ENCODE peak calls at places on chromosomes 4 and X, in nine cellular contexts. U is heart right ventricle, W is uterus, K is adrenal gland, H is cardiac muscle cell, B is psoas muscle, O is tibial artery, N is transverse colon, Z is A549. X is an unnamed sample. For H3K4me1, the result is how much of the 10 kb centered on the place peaks cover.

GRCh38 chr4:181264908-181265307 is 978.3 kb upstream of the TENM3 start:
- DNase-seq in H (no peak), K (no peak), O (no peak), W (no peak), N (no peak), Z (no peak), B (no peak), U (peak), X (no peak)

GRCh38 chrX:118773782-118774181 is 46.4 kb downstream of the IL13RA1 start:
- DNase-seq in H (no peak), Z (no peak), K (no peak), U (no peak), O (no peak), W (no peak), N (peak), B (no peak), X (no peak)

GRCh38 chr4:40734497-40734896 is 15.3 kb upstream of the NSUN7 start:
- DNase-seq in O (no peak), Z (no peak), N (no peak), H (no peak), B (no peak), W (no peak), U (no peak), K (no peak), X (no peak)

GRCh38 chr4:71026086-71026485 is 32.6 kb downstream of the DCK start:
- DNase-seq in U (peak), N (no peak), Z (peak), W (no peak), K (peak), O (no peak), B (no peak), H (peak), X (no peak)

GRCh38 chr4:6126971-6127745 is 73.2 kb downstream of the JAKMIP1 start:
- DNase-seq in O (no peak), W (no peak), K (no peak), Z (no peak), H (no peak), U (no peak), N (no peak), B (no peak), X (no peak)

GRCh38 chrX:16171039-16171438 is 3.8 kb downstream of the MAGEB17 start:
- DNase-seq in N (no peak), W (no peak), Z (no peak), O (no peak), U (no peak), B (no peak), K (no peak), H (no peak), X (no peak)

GRCh38 chr4:165355900-165356300 is 22.9 kb upstream of the CPE start:
- DNase-seq in N (no peak), O (peak), K (peak), H (peak), B (no peak), Z (no peak), W (no peak), U (peak), X (no peak)

GRCh38 chr4:1628892-1629703 is 55.0 kb downstream of the FAM53A start:
- DNase-seq in B (peak), Z (peak), H (peak), N (peak), W (peak), K (peak), O (peak), U (peak), X (peak)

GRCh38 chrX:124435616-124436015 is 89.3 kb downstream of the SH2D1A start:
- DNase-seq in B (no peak), H (no peak), Z (no peak), U (no peak), K (no peak), O (no peak), N (no peak), W (no peak), X (no peak)

GRCh38 chrX:32408389-32408788 is 803.0 kb downstream of the DMD start:
- DNase-seq in H (no peak), O (no peak), N (no peak), K (no peak), Z (no peak), U (no peak), W (no peak), B (no peak), X (no peak)

GRCh38 chr4:109411964-109412363 is 21.7 kb upstream of the SEC24B start:
- DNase-seq in W (no peak), B (peak), Z (no peak), U (peak), H (peak), N (no peak), O (no peak), K (peak), X (peak)

GRCh38 chr4:138241281-138242075 is 671 bp downstream of the SLC7A11 start:
- DNase-seq in Z (no peak), W (no peak), O (no peak), U (no peak), H (peak), K (no peak), N (no peak), B (no peak), X (no peak)

GRCh38 chrX:27910412-27910811 is 70.8 kb downstream of the DCAF8L1 start:
- DNase-seq in K (no peak), U (no peak), H (no peak), O (no peak), Z (no peak), N (no peak), W (no peak), B (no peak), X (no peak)

GRCh38 chr4:54556587-54556986 is 101.2 kb upstream of the KIT start:
- DNase-seq in H (no peak), Z (no peak), O (no peak), B (no peak), K (no peak), U (no peak), N (peak), W (no peak), X (no peak)

GRCh38 chrX:2696698-2697215 is 5.7 kb downstream of the CD99 start:
- DNase-seq in H (peak), O (no peak), N (no peak), B (no peak), Z (no peak), K (no peak), W (no peak), U (no peak), X (no peak)

GRCh38 chrX:129262912-129263311 is 260.4 kb downstream of the SMARCA1 start:
- DNase-seq in H (no peak), N (no peak), O (no peak), U (no peak), K (no peak), Z (no peak), W (no peak), B (no peak), X (no peak)

GRCh38 chr4:167623241-167623572 is 388.9 kb upstream of the SPOCK3 start:
- DNase-seq in O (no peak), B (no peak), Z (no peak), H (no peak), U (no peak), N (no peak), K (no peak), W (no peak), X (no peak)

GRCh38 chr4:170106899-170107298 is 17.1 kb upstream of the AADAT start:
- DNase-seq in U (no peak), B (no peak), H (no peak), Z (no peak), O (no peak), W (no peak), N (no peak), K (no peak), X (no peak)

GRCh38 chr4:69697536-69697935 is 44.5 kb upstream of the UGT2A1 start:
- DNase-seq in B (no peak), U (no peak), H (no peak), O (no peak), W (no peak), N (no peak), K (no peak), Z (no peak), X (no peak)

GRCh38 chr4:118557298-118557851 is 127.8 kb upstream of the METTL14 start:
- DNase-seq in K (no peak), Z (no peak), H (peak), N (no peak), O (no peak), B (no peak), W (no peak), U (no peak), X (no peak)

GRCh38 chr4:6953751-6954380 is 44.2 kb downstream of the TBC1D14 start:
- DNase-seq in Z (no peak), N (peak), B (peak), W (peak), H (peak), K (peak), O (peak), U (peak), X (peak)

GRCh38 chr4:149553959-149554520 is 261.6 kb downstream of the IQCM start:
- DNase-seq in K (no peak), H (no peak), N (no peak), Z (no peak), U (no peak), W (no peak), B (no peak), O (no peak), X (no peak)

GRCh38 chrX:47101206-47101605 is 23.0 kb downstream of the RGN start:
- DNase-seq in N (no peak), Z (no peak), B (no peak), H (no peak), U (no peak), K (no peak), W (no peak), O (no peak), X (no peak)

GRCh38 chrX:114626323-114626722 is 42.4 kb downstream of the HTR2C start:
- DNase-seq in K (no peak), B (no peak), W (no peak), U (no peak), N (no peak), Z (peak), O (no peak), H (peak), X (no peak)

DNA sequence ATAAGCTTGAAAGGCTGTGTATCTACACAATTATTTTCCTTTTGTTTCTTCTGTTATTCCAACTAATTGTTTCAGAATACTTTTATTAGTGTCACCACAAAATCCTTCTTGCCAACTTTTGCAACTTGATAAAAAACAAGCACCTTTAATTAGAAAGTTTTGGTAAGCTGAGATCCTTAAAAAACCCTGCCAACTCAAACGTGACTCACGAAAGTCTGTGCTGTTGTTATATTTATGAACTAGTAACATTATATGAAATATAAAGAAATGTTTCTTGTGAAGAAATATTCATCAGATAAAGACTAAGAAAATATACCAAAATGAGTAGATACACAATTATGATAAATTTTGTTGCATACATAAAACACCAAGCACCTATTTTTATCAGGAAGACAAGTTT is 49.0 kb downstream of the HUWE1 start:
- DNase-seq in B (no peak), H (no peak), W (no peak), U (no peak), N (no peak), Z (no peak), K (no peak), O (no peak), X (no peak)
- H3K4me1 ChIP-seq in B (under half), H (under half), W (under half), U (under half), N (under half), Z (under half), K (under half), O (under half), X (under half)

DNA sequence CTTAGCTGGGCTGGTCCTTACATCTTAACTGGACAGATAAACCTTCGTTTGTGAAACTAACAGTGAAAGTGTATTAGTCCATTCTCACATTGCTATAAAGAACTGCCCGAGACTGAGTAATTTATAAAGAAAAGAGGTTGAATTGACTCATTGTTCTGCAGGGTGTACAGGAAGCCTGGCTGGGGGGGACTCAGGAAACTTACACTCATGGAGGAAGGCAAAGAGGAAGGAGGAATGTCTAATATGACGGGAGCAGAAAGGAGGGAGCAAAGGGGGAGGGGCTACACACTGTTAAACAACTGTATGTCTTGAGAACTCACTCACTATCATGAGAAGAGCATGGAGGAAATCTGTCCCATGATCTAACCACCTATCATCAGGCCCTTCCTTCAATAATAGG is 1566.5 kb upstream of the PCDH7 start:
- DNase-seq in B (no peak), O (no peak), K (no peak), N (no peak), W (no peak), Z (no peak), U (no peak), H (peak), X (no peak)
- TF ChIP-seq CTCF in B (no peak), O (no peak), K (no peak), N (no peak), W (no peak), Z (no peak), U (no peak), H (no peak), X (no peak)

DNA sequence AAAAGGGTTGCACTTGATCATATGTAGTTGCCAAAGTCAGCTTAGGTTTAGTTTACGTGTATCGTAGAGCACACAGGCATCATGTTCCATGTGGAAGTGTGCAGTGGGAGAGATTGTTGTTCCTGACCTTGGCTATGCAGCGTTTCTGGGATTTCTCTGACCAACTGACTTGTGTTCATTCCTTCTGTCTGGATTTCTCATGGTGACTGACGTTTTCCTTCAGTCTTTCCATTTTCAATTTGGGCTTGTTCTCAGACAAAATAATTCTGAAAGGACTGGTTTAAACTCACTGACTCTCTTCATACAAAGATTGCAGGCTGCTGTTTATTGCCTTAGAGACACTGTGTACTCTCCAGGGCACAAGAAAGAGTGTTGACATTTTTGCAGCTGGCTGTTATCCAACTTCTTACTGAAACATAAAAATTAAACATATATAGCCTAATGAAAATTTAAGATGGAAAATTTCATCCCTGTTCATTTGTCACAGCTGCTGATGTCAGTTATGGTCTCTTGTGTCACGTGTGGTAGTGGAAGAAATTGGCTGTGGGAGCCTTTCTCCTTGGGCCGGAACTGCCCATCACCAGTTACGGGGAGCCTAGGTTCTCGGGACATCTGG is 95.4 kb downstream of the TNIP2 start:
- DNase-seq in W (no peak), N (no peak), U (no peak), K (no peak), Z (no peak), O (no peak), B (no peak), H (peak), X (no peak)
- H3K27ac ChIP-seq in W (peak), N (peak), U (peak), K (no peak), Z (no peak), O (peak), B (peak), H (peak), X (peak)

DNA sequence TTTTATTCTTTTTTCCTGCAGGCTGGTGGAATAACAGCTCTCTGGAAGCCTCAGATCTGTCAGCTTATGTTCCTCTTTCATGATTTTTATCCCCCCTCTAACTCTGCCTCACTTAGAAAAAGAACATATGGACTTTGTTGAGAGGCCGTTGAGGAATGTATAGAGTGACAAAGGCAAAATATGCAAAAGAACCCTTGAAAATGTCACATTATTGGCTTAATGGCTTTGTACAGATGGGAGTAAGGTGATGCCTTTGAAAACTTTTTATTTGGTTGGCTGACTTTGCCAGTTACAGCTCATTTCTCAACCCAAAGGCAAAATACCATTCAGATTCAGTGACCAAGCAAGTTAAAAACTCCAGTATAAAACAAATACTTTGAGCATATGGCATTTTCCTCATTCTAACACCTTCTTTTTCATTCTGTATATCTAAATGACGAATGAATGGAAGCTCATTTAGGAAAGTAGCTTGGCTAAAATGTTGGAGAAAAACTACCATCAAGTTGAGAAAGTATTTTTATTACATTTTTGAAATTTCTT is 111.0 kb downstream of the RNF150 start:
- DNase-seq in W (no peak), O (no peak), N (no peak), Z (no peak), B (no peak), U (no peak), K (no peak), H (no peak), X (no peak)
- H3K4me1 ChIP-seq in W (under half), O (under half), N (under half), Z (under half), B (under half), U (under half), K (under half), H (half or more), X (half or more)

GRCh38 chrX:42664706-42665105 is 113.3 kb downstream of the PPP1R2C start:
- DNase-seq in O (no peak), B (no peak), W (no peak), U (no peak), K (no peak), N (no peak), Z (no peak), H (no peak), X (no peak)
- TF ChIP-seq CTCF in O (no peak), B (no peak), W (no peak), U (no peak), K (no peak), N (no peak), Z (no peak), H (no peak), X (no peak)